ENCODE peak calls at places on chromosomes 12 and 14, in eight cellular contexts. T, G, C, A, H, W, L and D are unnamed samples.

GRCh38 chr12:110636516-110636915 is 22.6 kb downstream of the TCTN1 start:
- DNase-seq in W (no peak), L (no peak), H (no peak), C (no peak), G (no peak), T (peak), A (no peak), D (no peak)

GRCh38 chr12:28568083-28568482 is 377.8 kb downstream of the CCDC91 start:
- DNase-seq in C (no peak), A (no peak), T (no peak), L (peak), H (no peak), G (no peak), W (no peak), D (peak)

GRCh38 chr12:14613718-14614117 is 46.0 kb upstream of the PLBD1 start:
- DNase-seq in C (no peak), H (no peak), A (no peak), T (no peak), W (no peak), L (no peak), G (no peak), D (no peak)

GRCh38 chr12:49784756-49785409 is 43.3 kb downstream of the NCKAP5L start:
- DNase-seq in W (no peak), T (peak), G (no peak), C (no peak), H (no peak), L (no peak), A (no peak), D (no peak)

GRCh38 chr12:110880651-110881050 is 33.9 kb downstream of the CCDC63 start:
- DNase-seq in L (no peak), A (no peak), T (no peak), C (no peak), W (no peak), H (no peak), G (no peak), D (no peak)

GRCh38 chr14:93713726-93714405 is 74.4 kb downstream of the PRIMA1 start:
- DNase-seq in A (no peak), T (no peak), L (no peak), H (peak), G (no peak), C (no peak), W (no peak), D (no peak)

GRCh38 chr14:51004801-51005526 is 60.7 kb upstream of the PYGL start:
- DNase-seq in G (no peak), L (no peak), H (no peak), W (peak), T (no peak), C (no peak), A (no peak), D (no peak)

GRCh38 chr14:102317564-102318248 is 1.8 kb upstream of the ZNF839 start:
- DNase-seq in C (peak), A (no peak), G (no peak), W (peak), H (no peak), T (no peak), L (no peak), D (no peak)

GRCh38 chr12:114729731-114730130 is 45.8 kb upstream of the TBX3 start:
- DNase-seq in C (no peak), W (no peak), L (no peak), A (no peak), T (no peak), H (no peak), G (no peak), D (peak)

GRCh38 chr12:71768900-71769299 is 14.2 kb downstream of the RAB21 start:
- DNase-seq in T (no peak), W (no peak), G (no peak), H (no peak), L (no peak), C (no peak), A (no peak), D (no peak)